ENCODE peak calls at places on chromosomes 11 and 22, in five cellular contexts. H is HCT116, N is keratinocyte, X is GM23338, A is IMR-90. E is an unnamed sample. For H4K20me1, the result is how much of the 10 kb centered on the place peaks cover.

GRCh38 chr11:18192988-18193387 is 20.4 kb downstream of the MRGPRX4 start:
- DNase-seq in N (no peak), A (no peak), X (peak), H (no peak), E (no peak)

GRCh38 chr11:34869425-34869824 is 46.8 kb downstream of the APIP start:
- DNase-seq in N (no peak), A (no peak), X (peak), H (no peak), E (no peak)

GRCh38 chr11:126720539-126721235 is 279.9 kb downstream of the KIRREL3 start:
- DNase-seq in N (no peak), X (no peak), H (no peak), A (no peak), E (no peak)

GRCh38 chr22:49079743-49080500 is 747.8 kb downstream of the BRD1 start:
- DNase-seq in H (no peak), N (no peak), A (no peak), X (no peak), E (no peak)

GRCh38 chr22:50233223-50233622 is 11.6 kb downstream of the TUBGCP6 start:
- DNase-seq in X (no peak), A (no peak), H (no peak), N (no peak), E (no peak)

GRCh38 chr22:43313497-43314474 is 29.4 kb downstream of the SCUBE1 start:
- DNase-seq in X (peak), A (no peak), H (no peak), N (no peak), E (no peak)

GRCh38 chr11:31414338-31414737 is 44.7 kb downstream of the DNAJC24 start:
- DNase-seq in X (no peak), A (no peak), N (no peak), H (no peak), E (no peak)

GRCh38 chr11:69839516-69839915 is 20.3 kb upstream of the FGF3 start:
- DNase-seq in H (no peak), N (no peak), A (no peak), X (no peak), E (no peak)

GRCh38 chr11:9138612-9139579 is 47.5 kb upstream of the SCUBE2 start:
- DNase-seq in X (no peak), H (peak), A (peak), N (peak), E (peak)

GRCh38 chr11:111336062-111336461 is 37.7 kb downstream of the POU2AF3 start:
- DNase-seq in N (no peak), H (no peak), X (no peak), A (no peak), E (no peak)

GRCh38 chr11:46389450-46390330 is 1.9 kb downstream of the CHRM4 start:
- DNase-seq in H (peak), X (peak), N (peak), A (peak), E (peak)

GRCh38 chr11:8638300-8638699 is 44.2 kb downstream of the TRIM66 start:
- DNase-seq in X (peak), A (peak), H (no peak), N (no peak), E (no peak)

GRCh38 chr22:46665751-46666280 is 45.6 kb downstream of the GRAMD4 start:
- DNase-seq in N (no peak), H (no peak), X (no peak), A (no peak), E (no peak)

GRCh38 chr11:32905028-32905667 is 12.5 kb downstream of the QSER1 start:
- DNase-seq in X (no peak), N (no peak), A (peak), H (no peak), E (no peak)
- H4K20me1 ChIP-seq in X (half or more), N (under half), A (under half), H (under half), E (half or more)

DNA sequence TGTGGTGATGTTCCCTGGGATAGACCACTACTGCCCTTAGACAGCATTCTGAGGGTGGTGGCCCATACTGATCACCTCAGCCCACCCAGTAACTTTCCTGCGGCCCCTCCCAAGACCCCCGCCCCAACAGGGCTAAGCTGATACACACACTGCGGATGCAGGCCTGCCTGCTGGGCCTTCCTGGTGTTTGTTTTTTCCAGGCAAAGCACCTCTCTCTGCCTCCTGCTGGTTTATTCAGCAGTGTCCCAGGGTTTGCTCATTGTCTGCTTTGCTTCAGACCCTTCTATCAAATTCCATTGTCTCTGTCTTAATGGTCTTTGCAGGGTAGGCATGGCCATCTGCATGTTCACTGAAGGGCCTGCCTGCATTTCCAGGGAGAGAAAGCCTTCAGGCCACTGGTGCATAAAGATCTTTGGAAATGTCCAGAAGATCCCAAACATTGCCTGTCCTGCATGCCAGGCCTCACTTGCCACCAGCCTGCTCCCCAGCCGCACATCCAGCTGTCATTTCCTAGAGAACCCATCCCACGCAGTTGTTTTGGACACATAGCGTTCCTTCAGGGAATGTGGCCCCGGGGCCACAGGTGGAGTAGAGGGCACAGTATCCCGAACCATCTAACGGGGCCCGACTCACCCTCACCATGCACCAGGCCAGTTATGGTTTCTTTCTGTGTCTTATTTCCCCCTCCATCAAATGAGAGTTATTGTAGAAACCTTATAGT is 50.2 kb downstream of the BCR start:
- DNase-seq in H (no peak), N (no peak), A (no peak), X (peak), E (no peak)
- H4K20me1 ChIP-seq in H (under half), N (under half), A (half or more), X (under half), E (under half)

GRCh38 chr11:2474059-2474901 is 29.5 kb downstream of the KCNQ1 start:
- DNase-seq in A (no peak), N (no peak), H (no peak), X (no peak), E (no peak)

GRCh38 chr11:2473361-2474058 is 28.7 kb downstream of the KCNQ1 start:
- DNase-seq in N (no peak), A (no peak), X (no peak), H (no peak), E (no peak)

GRCh38 chr11:2471048-2471803 is 26.4 kb downstream of the KCNQ1 start:
- DNase-seq in H (no peak), A (no peak), N (no peak), X (no peak), E (no peak)

GRCh38 chr11:2471804-2472096 is 26.9 kb downstream of the KCNQ1 start:
- DNase-seq in N (no peak), A (no peak), H (no peak), X (no peak), E (no peak)

GRCh38 chr11:2472428-2473186 is 27.8 kb downstream of the KCNQ1 start:
- DNase-seq in N (no peak), A (no peak), X (no peak), H (no peak), E (no peak)
- H4K20me1 ChIP-seq in N (under half), A (under half), X (under half), H (under half), E (under half)

GRCh38 chr11:116830184-116830912 is 641 bp downstream of the APOC3 start:
- DNase-seq in H (no peak), N (no peak), A (no peak), X (no peak), E (no peak)
- H4K20me1 ChIP-seq in H (under half), N (under half), A (under half), X (under half), E (under half)

GRCh38 chr11:12358302-12359188 is 18.8 kb upstream of the PARVA start:
- DNase-seq in A (no peak), N (no peak), H (no peak), X (no peak), E (no peak)
- H4K20me1 ChIP-seq in A (under half), N (under half), H (under half), X (under half), E (under half)

DNA sequence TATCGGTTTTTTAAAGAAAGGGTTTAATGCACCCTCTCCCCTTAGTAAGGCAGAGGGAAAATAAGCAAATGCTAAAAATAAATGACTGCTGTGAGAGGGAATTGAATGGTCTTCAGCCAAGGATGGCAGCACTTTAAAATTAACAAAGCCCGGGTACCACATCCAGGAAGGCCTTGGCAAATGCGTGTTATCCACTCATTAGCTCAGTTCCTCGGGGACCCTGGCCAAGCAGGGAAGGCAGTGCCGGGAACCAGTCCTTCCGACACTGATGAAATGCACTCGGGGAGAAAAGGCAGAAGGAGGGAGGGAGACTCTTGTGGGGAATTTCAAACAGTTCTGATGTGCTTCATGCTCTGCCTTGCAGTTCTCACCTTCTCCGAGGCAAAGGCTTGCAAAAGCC is 38.3 kb downstream of the CLPB start:
- DNase-seq in N (no peak), X (no peak), A (no peak), H (no peak), E (no peak)
- H4K20me1 ChIP-seq in N (under half), X (under half), A (under half), H (under half), E (under half)

GRCh38 chr11:934437-934950 is 8.8 kb downstream of the AP2A2 start:
- DNase-seq in N (no peak), X (peak), H (no peak), A (no peak), E (no peak)
- H4K20me1 ChIP-seq in N (under half), X (under half), H (under half), A (half or more), E (under half)

DNA sequence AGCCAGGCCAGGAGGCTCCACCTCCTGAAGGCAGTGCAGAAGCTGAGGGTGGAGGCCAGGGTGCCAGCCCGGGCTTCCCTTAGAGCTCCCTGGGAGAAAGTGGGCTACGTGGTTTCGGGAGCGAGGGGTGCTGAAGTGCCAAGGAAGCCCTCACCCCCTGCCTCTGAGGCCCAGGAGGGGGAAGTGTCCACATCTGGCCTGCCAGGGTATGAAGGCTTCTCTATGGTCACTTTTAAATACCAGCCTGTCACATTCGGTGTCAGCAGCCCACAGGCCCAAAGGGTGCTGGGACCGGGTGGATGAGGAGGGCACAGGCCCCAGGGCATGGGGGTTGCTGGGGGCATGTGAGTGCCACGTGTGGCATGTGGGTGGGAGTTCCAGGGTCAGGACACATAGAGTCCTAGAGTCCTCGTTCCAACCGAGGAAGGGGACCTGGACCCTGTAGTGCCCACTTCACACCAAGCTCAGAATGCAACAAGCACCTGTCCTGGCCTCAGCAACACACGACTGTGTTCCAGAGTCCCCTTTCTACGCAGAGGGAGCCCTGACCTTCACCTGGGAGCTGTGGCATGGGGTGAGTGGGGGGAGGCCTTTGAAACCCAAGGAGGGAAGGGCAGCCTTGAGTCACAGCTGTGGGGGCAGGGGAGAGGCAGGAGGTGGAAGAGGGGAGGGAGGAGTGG is 1.7 kb downstream of the SHISA8 start:
- DNase-seq in H (no peak), X (no peak), N (no peak), A (no peak), E (no peak)
- H4K20me1 ChIP-seq in H (under half), X (under half), N (under half), A (under half), E (under half)